ENCODE peak calls at places on chromosomes 2 and 18, in six cellular contexts. P is body of pancreas; Q is SK-N-SH; E is CD8-positive, alpha-beta T cell; T is tibial artery; B is psoas muscle. G is an unnamed sample. For H3K27me3, the result is how much of the 10 kb centered on the place peaks cover.

GRCh38 chr2:198328454-198328853 is 524.1 kb downstream of the PLCL1 start:
- DNase-seq in P (no peak), Q (no peak), E (no peak), T (no peak), B (no peak), G (no peak)

GRCh38 chr2:72090781-72091482 is 56.7 kb downstream of the CYP26B1 start:
- DNase-seq in P (no peak), Q (no peak), E (no peak), T (no peak), B (no peak), G (no peak)

GRCh38 chr2:234135750-234136221 is 85.3 kb downstream of the SPP2 start:
- DNase-seq in P (peak), Q (peak), E (peak), T (no peak), B (peak), G (peak)

GRCh38 chr2:39508243-39508642 is 71.2 kb upstream of the MAP4K3 start:
- DNase-seq in P (no peak), Q (no peak), E (no peak), T (no peak), B (no peak), G (no peak)

GRCh38 chr2:239371726-239372686 is 28.8 kb downstream of the HDAC4 start:
- DNase-seq in P (no peak), Q (no peak), E (no peak), T (no peak), B (no peak), G (no peak)

GRCh38 chr2:30666307-30666874 is 140.9 kb downstream of the CAPN13 start:
- DNase-seq in P (no peak), Q (no peak), E (no peak), T (peak), B (no peak), G (peak)

GRCh38 chr2:43000242-43001054 is 208.1 kb upstream of the HAAO start:
- DNase-seq in P (peak), Q (peak), E (no peak), T (peak), B (no peak), G (peak)

GRCh38 chr2:36695746-36696415 is 626 bp upstream of the VIT start:
- DNase-seq in P (no peak), Q (peak), E (no peak), T (no peak), B (no peak), G (no peak)

GRCh38 chr2:22826658-22827165 is 558.3 kb upstream of the KLHL29 start:
- DNase-seq in P (no peak), Q (peak), E (no peak), T (no peak), B (no peak), G (no peak)

GRCh38 chr18:67788315-67788714 is 271.8 kb upstream of the DSEL start:
- DNase-seq in P (no peak), Q (no peak), E (no peak), T (no peak), B (no peak), G (no peak)

GRCh38 chr2:141741652-141742051 is 389.2 kb downstream of the LRP1B start:
- DNase-seq in P (no peak), Q (no peak), E (no peak), T (no peak), B (no peak), G (no peak)

GRCh38 chr2:23208339-23208738 is 176.6 kb upstream of the KLHL29 start:
- DNase-seq in P (no peak), Q (no peak), E (no peak), T (no peak), B (no peak), G (no peak)

GRCh38 chr2:181848356-181848876 is 43.1 kb upstream of the ITPRID2 start:
- DNase-seq in P (no peak), Q (no peak), E (no peak), T (no peak), B (no peak), G (no peak)

GRCh38 chr2:207202645-207203044 is 36.9 kb upstream of the KLF7 start:
- DNase-seq in P (no peak), Q (no peak), E (no peak), T (no peak), B (no peak), G (no peak)

GRCh38 chr2:241898681-241899270 is 29.2 kb downstream of the RTP5 start:
- DNase-seq in P (peak), Q (peak), E (no peak), T (no peak), B (no peak), G (no peak)

GRCh38 chr2:187580462-187581124 is 26.4 kb upstream of the TFPI start:
- DNase-seq in P (no peak), Q (peak), E (no peak), T (no peak), B (no peak), G (peak)

GRCh38 chr2:59997371-59997770 is 556.1 kb downstream of the BCL11A start:
- DNase-seq in P (no peak), Q (no peak), E (no peak), T (no peak), B (no peak), G (no peak)

GRCh38 chr18:45670281-45670962 is 53.6 kb upstream of the SLC14A1 start:
- DNase-seq in P (no peak), Q (no peak), E (peak), T (peak), B (peak), G (no peak)

GRCh38 chr2:189899101-189899500 is 114.9 kb downstream of the PMS1 start:
- DNase-seq in P (no peak), Q (no peak), E (no peak), T (no peak), B (no peak), G (no peak)

GRCh38 chr2:122129399-122129798 is 373.9 kb downstream of the TSN start:
- DNase-seq in P (no peak), Q (no peak), E (no peak), T (no peak), B (no peak), G (no peak)

GRCh38 chr2:3104261-3104660 is 273.4 kb downstream of the EIPR1 start:
- DNase-seq in P (no peak), Q (no peak), E (no peak), T (no peak), B (no peak), G (no peak)

GRCh38 chr2:226716126-226716525 is 83.5 kb downstream of the IRS1 start:
- DNase-seq in P (no peak), Q (no peak), E (no peak), T (no peak), B (no peak), G (no peak)

GRCh38 chr2:167127135-167127534 is 238.9 kb downstream of the XIRP2 start:
- DNase-seq in P (no peak), Q (no peak), E (no peak), T (no peak), B (no peak), G (no peak)

GRCh38 chr2:54666741-54667639 is 56.5 kb upstream of the EML6 start:
- DNase-seq in P (peak), Q (no peak), E (no peak), T (no peak), B (peak), G (no peak)

GRCh38 chr2:147829106-147829505 is 15.7 kb upstream of the ACVR2A start:
- DNase-seq in P (no peak), Q (no peak), E (no peak), T (no peak), B (no peak), G (no peak)

GRCh38 chr2:181421464-181421863 is 35.7 kb upstream of the ITGA4 start:
- DNase-seq in P (no peak), Q (no peak), E (no peak), T (no peak), B (no peak), G (no peak)

GRCh38 chr2:164538250-164538866 is 82.9 kb downstream of the GRB14 start:
- DNase-seq in P (no peak), Q (peak), E (no peak), T (no peak), B (no peak), G (no peak)

GRCh38 chr2:171741189-171741588 is 53.9 kb downstream of the DYNC1I2 start:
- DNase-seq in P (no peak), Q (no peak), E (no peak), T (no peak), B (no peak), G (peak)

DNA sequence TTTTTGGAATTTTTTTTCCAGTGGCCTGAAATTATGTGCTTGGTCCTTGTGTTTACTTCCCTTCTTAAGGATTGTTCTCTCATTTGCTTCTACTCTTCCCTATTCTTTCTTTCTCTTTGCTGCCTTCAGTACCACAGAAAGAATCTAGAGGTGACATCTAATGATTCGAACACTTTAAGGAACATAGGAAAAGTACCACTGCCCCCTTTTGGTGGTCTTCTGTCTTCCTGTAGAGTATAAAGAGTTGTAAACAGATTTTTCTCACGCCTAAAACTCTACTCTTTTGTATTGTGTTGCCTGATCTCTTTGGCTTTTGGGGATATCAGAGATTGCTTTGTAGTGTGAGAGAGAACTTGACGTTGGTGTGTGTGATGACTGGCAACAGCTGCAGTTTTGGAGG is 7.0 kb upstream of the SCTR start:
- DNase-seq in P (no peak), Q (no peak), E (no peak), T (no peak), B (no peak), G (no peak)
- TF ChIP-seq CTCF in P (no peak), Q (no peak), E (no peak), T (no peak), B (no peak), G (no peak)

GRCh38 chr18:74587446-74587845 is 10.2 kb upstream of the ZNF407 start:
- DNase-seq in P (no peak), Q (no peak), E (no peak), T (no peak), B (no peak), G (no peak)
- H3K27me3 ChIP-seq in P (under half), Q (under half), E (under half), T (under half), B (under half), G (under half)

GRCh38 chr18:47285456-47285855 is 34.0 kb upstream of the SKOR2 start:
- DNase-seq in P (no peak), Q (no peak), E (no peak), T (no peak), B (no peak), G (no peak)
- H3K4me3 ChIP-seq in P (no peak), Q (no peak), E (no peak), T (no peak), B (no peak), G (no peak)

GRCh38 chr2:64750001-64750816 is 96.5 kb upstream of the SERTAD2 start:
- DNase-seq in P (peak), Q (peak), E (no peak), T (peak), B (peak), G (peak)
- TF ChIP-seq CTCF in P (no peak), Q (peak), E (no peak), T (no peak), B (no peak), G (no peak)

GRCh38 chr2:65939687-65940086 is 495.2 kb upstream of the MEIS1 start:
- DNase-seq in P (no peak), Q (no peak), E (no peak), T (no peak), B (no peak), G (no peak)
- H3K27me3 ChIP-seq in P (under half), Q (under half), E (under half), T (under half), B (under half), G (under half)

G was measured in GM06990.